ENCODE peak calls at places on chromosomes 2 and 18, in four cellular contexts. P is head of caudate nucleus; U is CD4-positive, alpha-beta T cell; L is hypothalamus. Q is an unnamed sample.

GRCh38 chr2:106094101-106094860 is 99.8 kb downstream of the UXS1 start:
- DNase-seq in P (no peak), U (peak), L (no peak), Q (no peak)

GRCh38 chr2:83186050-83186790 is 1272.9 kb downstream of the SUCLG1 start:
- DNase-seq in P (no peak), U (no peak), L (no peak), Q (no peak)

GRCh38 chr2:219527076-219527394 is 12.8 kb downstream of the ASIC4 start:
- DNase-seq in P (no peak), U (no peak), L (peak), Q (no peak)

GRCh38 chr2:57987835-57988573 is 58.6 kb upstream of the VRK2 start:
- DNase-seq in P (no peak), U (no peak), L (no peak), Q (no peak)

GRCh38 chr2:37582911-37583310 is 88.5 kb downstream of the CDC42EP3 start:
- DNase-seq in P (no peak), U (no peak), L (no peak), Q (no peak)

GRCh38 chr18:48621815-48622555 is 83.2 kb downstream of the CTIF start:
- DNase-seq in P (peak), U (no peak), L (no peak), Q (no peak)

GRCh38 chr18:59629894-59630293 is 67.3 kb downstream of the CCBE1 start:
- DNase-seq in P (no peak), U (no peak), L (no peak), Q (no peak)

GRCh38 chr2:199987586-199987985 is 32.2 kb downstream of the MAIP1 start:
- DNase-seq in P (no peak), U (no peak), L (no peak), Q (no peak)

GRCh38 chr2:172340394-172340793 is 87.0 kb upstream of the ITGA6 start:
- DNase-seq in P (no peak), U (no peak), L (no peak), Q (no peak)

GRCh38 chr18:49573835-49574234 is 12.0 kb downstream of the LIPG start:
- DNase-seq in P (no peak), U (no peak), L (no peak), Q (no peak)

GRCh38 chr2:163682695-163683094 is 53.1 kb downstream of the FIGN start:
- DNase-seq in P (no peak), U (no peak), L (no peak), Q (no peak)

GRCh38 chr2:142756430-142756829 is 121.0 kb upstream of the KYNU start:
- DNase-seq in P (no peak), U (no peak), L (no peak), Q (no peak)

GRCh38 chr2:62501794-62502500 is 4.0 kb downstream of the TMEM17 start:
- DNase-seq in P (no peak), U (no peak), L (no peak), Q (no peak)

GRCh38 chr18:74234326-74235171 is 57.2 kb downstream of the CYB5A start:
- DNase-seq in P (no peak), U (no peak), L (no peak), Q (no peak)

GRCh38 chr18:11994346-11994707 is 13.0 kb downstream of the IMPA2 start:
- DNase-seq in P (no peak), U (no peak), L (no peak), Q (no peak)

GRCh38 chr18:54149078-54149697 is 75.3 kb downstream of the MBD2 start:
- DNase-seq in P (peak), U (no peak), L (no peak), Q (no peak)

GRCh38 chr2:46161921-46162320 is 135.3 kb upstream of the EPAS1 start:
- DNase-seq in P (no peak), U (no peak), L (no peak), Q (no peak)

GRCh38 chr2:18701981-18702380 is 112.6 kb upstream of the NT5C1B start:
- DNase-seq in P (no peak), U (no peak), L (no peak), Q (no peak)

GRCh38 chr2:46510596-46511177 is 31.3 kb downstream of the TMEM247 start:
- DNase-seq in P (no peak), U (no peak), L (no peak), Q (no peak)

Q was measured in substantia nigra.